ENCODE peak calls at places on chromosomes 2 and 18, in seven cellular contexts. A is lower lobe of right lung; J is Peyer's patch; B is tibial nerve; Z is CD8-positive, alpha-beta T cell; T is ovary; Y is prostate gland. Q is an unnamed sample.

GRCh38 chr2:40820319-40820718 is 368.4 kb upstream of the SLC8A1 start:
- DNase-seq in A (no peak), J (no peak), B (no peak), Z (no peak), T (no peak), Y (no peak), Q (no peak)

GRCh38 chr2:99942948-99943347 is 199.4 kb downstream of the AFF3 start:
- DNase-seq in A (no peak), J (no peak), B (no peak), Z (no peak), T (no peak), Y (no peak), Q (no peak)

GRCh38 chr18:62741118-62741566 is 25.8 kb downstream of the PHLPP1 start:
- DNase-seq in A (no peak), J (no peak), B (peak; percentile 20), Z (no peak), T (no peak), Y (peak; percentile 73), Q (no peak)

GRCh38 chr2:28224648-28225471 is 167.8 kb upstream of the FOSL2 start:
- DNase-seq in A (no peak), J (no peak), B (no peak), Z (no peak), T (no peak), Y (peak; percentile 10), Q (no peak)

GRCh38 chr2:201858781-201859180 is 52.4 kb downstream of the CDK15 start:
- DNase-seq in A (no peak), J (no peak), B (peak; percentile 18), Z (no peak), T (peak; percentile 57), Y (peak; percentile 5), Q (no peak)

GRCh38 chr2:49224426-49225010 is 70.2 kb upstream of the FSHR start:
- DNase-seq in A (no peak), J (no peak), B (no peak), Z (no peak), T (no peak), Y (peak; percentile 5), Q (peak; percentile 23)

GRCh38 chr2:96240341-96241038 is 25.3 kb downstream of the TMEM127 start:
- DNase-seq in A (no peak), J (no peak), B (no peak), Z (no peak), T (no peak), Y (no peak), Q (no peak)

GRCh38 chr2:201517094-201517493 is 65.6 kb downstream of the STRADB start:
- DNase-seq in A (no peak), J (no peak), B (no peak), Z (no peak), T (no peak), Y (no peak), Q (no peak)

GRCh38 chr2:135798762-135799161 is 38.2 kb downstream of the LCT start:
- DNase-seq in A (no peak), J (no peak), B (no peak), Z (no peak), T (no peak), Y (no peak), Q (no peak)

GRCh38 chr2:232420463-232421188 is 14.0 kb downstream of the ALPG start:
- DNase-seq in A (peak; percentile 58), J (no peak), B (no peak), Z (peak; percentile 58), T (no peak), Y (peak; percentile 43), Q (no peak)

GRCh38 chr2:232420073-232420454 is 13.4 kb downstream of the ALPG start:
- DNase-seq in A (peak; percentile 20), J (no peak), B (no peak), Z (no peak), T (no peak), Y (no peak), Q (no peak)

GRCh38 chr2:232419245-232420072 is 12.8 kb downstream of the ALPG start:
- DNase-seq in A (peak; percentile 54), J (no peak), B (no peak), Z (no peak), T (no peak), Y (no peak), Q (no peak)

GRCh38 chr2:232422051-232422450 is 15.4 kb downstream of the ALPG start:
- DNase-seq in A (peak; percentile 9), J (no peak), B (no peak), Z (no peak), T (no peak), Y (no peak), Q (no peak)

GRCh38 chr2:232421189-232421785 is 14.6 kb downstream of the ALPG start:
- DNase-seq in A (peak; percentile 56), J (no peak), B (no peak), Z (no peak), T (no peak), Y (no peak), Q (no peak)
- H3K4me3 ChIP-seq in A (peak overlapping the region; percentile 40), J (peak overlapping the region; percentile 37), B (no peak overlapping the region), Z (no peak overlapping the region), T (no peak overlapping the region), Y (peak overlapping the region; percentile 25), Q (peak overlapping the region; percentile 46)

DNA sequence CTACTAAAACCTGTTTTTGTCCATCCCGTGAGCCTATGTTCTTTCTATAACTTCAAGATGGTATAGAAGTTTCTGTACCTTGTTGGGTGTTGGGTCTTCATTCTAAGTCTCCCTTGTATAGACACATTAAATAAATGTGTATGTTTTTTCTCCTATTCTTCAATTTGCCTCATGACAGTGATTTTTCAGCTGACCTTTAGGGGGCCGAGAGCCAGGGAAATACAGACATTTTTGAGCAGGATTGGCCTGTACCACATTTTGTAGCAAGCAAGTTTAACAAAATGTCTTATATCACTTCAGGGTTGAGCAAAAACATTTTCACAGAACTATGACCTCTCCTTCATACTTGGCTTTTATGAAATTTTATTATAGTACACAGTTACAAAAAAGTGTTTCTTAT is 495.4 kb upstream of the CDH7 start:
- DNase-seq in A (no peak), J (no peak), B (no peak), Z (no peak), T (no peak), Y (no peak), Q (no peak)
- H3K27ac ChIP-seq in A (no peak overlapping the region), J (no peak overlapping the region), B (no peak overlapping the region), Z (no peak overlapping the region), T (no peak overlapping the region), Y (no peak overlapping the region), Q (no peak overlapping the region)

DNA sequence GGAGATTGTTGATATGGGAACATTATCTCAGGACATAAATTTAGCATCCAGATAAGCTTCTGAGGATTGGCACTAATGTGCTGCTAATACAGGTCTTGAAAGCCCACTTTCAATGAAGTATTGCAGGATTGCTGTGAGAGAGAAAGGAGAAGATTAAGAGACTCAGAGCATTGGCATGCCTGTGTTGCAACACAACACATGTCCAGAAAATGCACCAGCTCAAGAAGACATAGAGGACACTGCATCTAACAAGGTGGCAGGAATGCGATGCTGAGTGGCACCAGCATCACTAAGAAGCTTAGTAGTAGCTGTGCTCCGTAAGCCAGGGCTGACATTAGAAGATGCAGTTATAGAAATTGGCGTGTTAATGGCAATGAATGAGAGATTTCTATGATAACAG is 728.8 kb downstream of the SUCLG1 start:
- DNase-seq in A (no peak), J (no peak), B (no peak), Z (no peak), T (no peak), Y (no peak), Q (no peak)
- H3K9me3 ChIP-seq in A (no peaks in the 10 kb centered on the region), J (no peaks in the 10 kb centered on the region), B (no peaks in the 10 kb centered on the region), Z (no peaks in the 10 kb centered on the region), T (no peaks in the 10 kb centered on the region), Y (no peaks in the 10 kb centered on the region), Q (peaks cover 17% of the 10 kb centered on the region)

DNA sequence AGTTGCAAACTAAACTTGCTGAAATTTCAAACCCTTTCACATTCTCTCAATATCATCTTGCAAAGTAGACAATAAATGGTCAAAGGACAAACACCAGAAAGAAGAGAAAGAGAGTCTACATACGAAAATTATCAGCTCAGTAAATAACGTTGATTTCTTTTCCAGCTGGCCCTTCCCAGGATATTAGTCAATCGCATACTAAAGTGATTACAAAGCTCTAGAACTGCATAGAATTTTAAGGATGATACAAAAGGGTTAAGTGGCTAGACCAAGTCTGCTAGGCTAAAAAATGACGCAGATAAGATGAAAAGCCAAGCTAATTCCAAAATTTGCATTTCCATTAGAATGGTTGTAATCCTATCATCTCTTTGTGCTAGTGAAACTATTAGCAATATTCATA is 405.7 kb downstream of the FBXO15 start:
- DNase-seq in A (no peak), J (no peak), B (no peak), Z (no peak), T (no peak), Y (no peak), Q (no peak)
- H3K4me3 ChIP-seq in A (no peak overlapping the region), J (no peak overlapping the region), B (no peak overlapping the region), Z (no peak overlapping the region), T (no peak overlapping the region), Y (no peak overlapping the region), Q (no peak overlapping the region)

GRCh38 chr2:237060518-237061312 is 25.0 kb upstream of the COPS8 start:
- DNase-seq in A (no peak), J (peak; percentile 33), B (peak; percentile 68), Z (no peak), T (peak; percentile 60), Y (peak; percentile 46), Q (no peak)
- H3K27ac ChIP-seq in A (no peak overlapping the region), J (no peak overlapping the region), B (peak overlapping the region; percentile 20), Z (no peak overlapping the region), T (no peak overlapping the region), Y (no peak overlapping the region), Q (no peak overlapping the region)

DNA sequence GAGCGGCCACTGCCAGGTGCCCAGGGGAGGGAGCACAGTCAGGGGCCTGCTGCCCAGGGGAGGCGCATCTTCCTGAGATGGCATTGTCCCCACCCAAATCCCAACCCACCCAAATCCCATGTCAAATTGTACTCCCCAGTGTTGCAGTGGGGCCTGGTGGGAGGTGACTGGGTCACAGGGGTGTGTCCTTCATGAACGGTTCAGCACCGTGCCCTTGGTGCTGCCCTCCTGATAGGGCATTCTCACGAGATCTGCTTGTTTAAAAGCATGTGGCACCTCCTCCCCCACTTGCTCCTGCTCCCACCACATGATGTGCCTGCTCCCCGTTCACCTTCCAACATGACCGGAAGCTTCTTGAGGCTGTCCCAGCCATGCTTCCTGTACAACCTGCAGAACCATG is 27.6 kb downstream of the ANKMY1 start:
- DNase-seq in A (no peak), J (peak; percentile 2), B (no peak), Z (peak; percentile 31), T (no peak), Y (no peak), Q (no peak)
- H3K9me3 ChIP-seq in A (peaks cover 20% of the 10 kb centered on the region), J (no peaks in the 10 kb centered on the region), B (no peaks in the 10 kb centered on the region), Z (peaks cover 14% of the 10 kb centered on the region), T (no peaks in the 10 kb centered on the region), Y (no peaks in the 10 kb centered on the region), Q (peaks cover 26% of the 10 kb centered on the region)

DNA sequence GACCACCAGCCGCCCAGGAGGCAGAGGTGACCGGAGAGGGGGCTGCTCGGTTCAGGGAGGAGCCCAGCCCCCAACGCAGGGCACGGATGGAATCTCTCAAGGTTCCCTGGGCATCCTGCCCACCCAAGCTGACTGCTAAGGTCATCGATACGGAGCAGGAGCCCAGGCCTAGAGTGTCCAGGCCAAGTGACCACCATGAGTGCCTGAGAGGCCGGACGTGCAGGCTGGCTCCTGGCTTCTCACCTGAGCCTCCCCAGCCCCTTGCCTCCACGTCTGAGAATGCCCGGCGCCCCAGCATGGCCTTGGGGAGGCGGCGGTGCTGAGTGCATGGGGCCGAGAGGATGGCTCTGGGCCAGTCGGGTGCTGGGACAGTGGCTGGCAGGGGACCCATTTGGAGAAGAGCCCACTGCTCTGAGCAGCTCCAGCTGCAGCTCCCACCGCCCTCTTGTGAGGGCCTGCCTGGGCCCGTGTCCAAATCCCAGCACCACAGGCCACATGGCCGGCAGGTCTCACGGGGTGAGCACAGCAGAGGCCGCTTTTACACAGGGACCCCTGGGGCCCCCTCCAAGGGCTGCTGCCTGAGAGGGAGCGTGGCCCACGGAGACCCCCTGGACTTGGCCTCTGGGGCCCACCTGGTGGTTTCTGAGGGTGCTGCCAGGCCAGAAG is 102.8 kb upstream of the CTDP1 start:
- DNase-seq in A (peak; percentile 56), J (no peak), B (no peak), Z (no peak), T (peak; percentile 87), Y (peak; percentile 39), Q (peak; percentile 84)
- H3K4me3 ChIP-seq in A (no peak overlapping the region), J (no peak overlapping the region), B (no peak overlapping the region), Z (no peak overlapping the region), T (no peak overlapping the region), Y (no peak overlapping the region), Q (peak overlapping the region; percentile 22)

Q was measured in left ventricle myocardium inferior.